ENCODE peak calls at places on chromosomes 1 and 21, in eight cellular contexts. B, Q, S, T, L, P, U and H are unnamed samples.

GRCh38 chr1:172637522-172637921 is 21.4 kb upstream of the FASLG start:
- DNase-seq in B (no peak), Q (no peak), S (no peak), T (no peak), L (no peak), P (no peak), U (no peak), H (no peak)

GRCh38 chr1:41687007-41687406 is 202.5 kb upstream of the EDN2 start:
- DNase-seq in B (no peak), Q (no peak), S (no peak), T (no peak), L (no peak), P (no peak), U (no peak), H (no peak)

GRCh38 chr1:22854688-22855565 is 117.7 kb downstream of the LACTBL1 start:
- DNase-seq in B (no peak), Q (no peak), S (no peak), T (no peak), L (no peak), P (no peak), U (no peak), H (no peak)

GRCh38 chr1:6101826-6102225 is 56.1 kb downstream of the KCNAB2 start:
- DNase-seq in B (no peak), Q (no peak), S (no peak), T (no peak), L (no peak), P (no peak), U (no peak), H (no peak)

GRCh38 chr1:205936846-205937707 is 6.2 kb downstream of the SLC26A9 start:
- DNase-seq in B (no peak), Q (no peak), S (no peak), T (peak), L (no peak), P (no peak), U (no peak), H (no peak)

GRCh38 chr21:41112740-41113692 is 54.9 kb upstream of the BACE2 start:
- DNase-seq in B (peak), Q (no peak), S (peak), T (peak), L (peak), P (peak), U (no peak), H (no peak)

GRCh38 chr1:47424336-47424982 is 8.4 kb downstream of the FOXE3 start:
- DNase-seq in B (peak), Q (no peak), S (peak), T (peak), L (peak), P (peak), U (no peak), H (no peak)

GRCh38 chr1:94324168-94324544 is 86.8 kb upstream of the ARHGAP29 start:
- DNase-seq in B (no peak), Q (no peak), S (no peak), T (no peak), L (no peak), P (no peak), U (no peak), H (no peak)

GRCh38 chr1:160542303-160542945 is 19.4 kb upstream of the SLAMF6 start:
- DNase-seq in B (no peak), Q (no peak), S (no peak), T (peak), L (no peak), P (no peak), U (no peak), H (no peak)

GRCh38 chr1:116254776-116255175 is 118.3 kb upstream of the ATP1A1 start:
- DNase-seq in B (no peak), Q (no peak), S (no peak), T (no peak), L (no peak), P (no peak), U (no peak), H (no peak)

GRCh38 chr1:201614262-201615015 is 75.5 kb downstream of the NAV1 start:
- DNase-seq in B (peak), Q (no peak), S (peak), T (no peak), L (no peak), P (peak), U (no peak), H (no peak)

GRCh38 chr1:93864175-93864574 is 14.8 kb downstream of the DNTTIP2 start:
- DNase-seq in B (no peak), Q (no peak), S (no peak), T (no peak), L (no peak), P (no peak), U (no peak), H (no peak)

GRCh38 chr1:40049745-40050144 is 9.2 kb downstream of the CAP1 start:
- DNase-seq in B (no peak), Q (no peak), S (no peak), T (no peak), L (no peak), P (no peak), U (no peak), H (no peak)

GRCh38 chr1:91124989-91125417 is 103.2 kb upstream of the ZNF644 start:
- DNase-seq in B (no peak), Q (no peak), S (no peak), T (peak), L (no peak), P (peak), U (no peak), H (peak)

GRCh38 chr1:172360960-172361359 is 59.5 kb upstream of the C1orf105 start:
- DNase-seq in B (no peak), Q (no peak), S (no peak), T (no peak), L (no peak), P (no peak), U (no peak), H (no peak)

GRCh38 chr1:12472798-12473551 is 145.0 kb downstream of the DHRS3 start:
- DNase-seq in B (peak), Q (no peak), S (no peak), T (no peak), L (no peak), P (no peak), U (no peak), H (no peak)

GRCh38 chr21:14603202-14603601 is 57.1 kb upstream of the SAMSN1 start:
- DNase-seq in B (no peak), Q (no peak), S (no peak), T (no peak), L (no peak), P (no peak), U (no peak), H (no peak)

GRCh38 chr1:196486346-196486745 is 121.9 kb downstream of the KCNT2 start:
- DNase-seq in B (no peak), Q (no peak), S (no peak), T (no peak), L (no peak), P (no peak), U (no peak), H (no peak)

GRCh38 chr1:2868571-2868970 is 67.1 kb upstream of the TTC34 start:
- DNase-seq in B (no peak), Q (no peak), S (no peak), T (no peak), L (no peak), P (no peak), U (no peak), H (no peak)

GRCh38 chr21:25963186-25963585 is 207.4 kb downstream of the APP start:
- DNase-seq in B (no peak), Q (no peak), S (no peak), T (peak), L (no peak), P (no peak), U (no peak), H (no peak)

GRCh38 chr1:216075339-216075738 is 347.9 kb downstream of the USH2A start:
- DNase-seq in B (no peak), Q (no peak), S (peak), T (no peak), L (no peak), P (no peak), U (no peak), H (no peak)

GRCh38 chr1:25710583-25711347 is 89.2 kb upstream of the SELENON start:
- DNase-seq in B (no peak), Q (no peak), S (no peak), T (no peak), L (no peak), P (no peak), U (no peak), H (no peak)

GRCh38 chr1:60228253-60228594 is 154.7 kb upstream of the C1orf87 start:
- DNase-seq in B (no peak), Q (no peak), S (no peak), T (no peak), L (no peak), P (no peak), U (no peak), H (no peak)

GRCh38 chr21:32994305-32994704 is 31.4 kb upstream of the OLIG2 start:
- DNase-seq in B (no peak), Q (no peak), S (no peak), T (no peak), L (peak), P (no peak), U (no peak), H (no peak)

GRCh38 chr1:226325178-226325577 is 16.2 kb upstream of the LIN9 start:
- DNase-seq in B (no peak), Q (no peak), S (no peak), T (no peak), L (no peak), P (no peak), U (no peak), H (no peak)

GRCh38 chr1:9726406-9726805 is 74.9 kb downstream of the PIK3CD start:
- DNase-seq in B (no peak), Q (no peak), S (no peak), T (no peak), L (no peak), P (no peak), U (no peak), H (no peak)

GRCh38 chr1:201229771-201230635 is 39.4 kb downstream of the IGFN1 start:
- DNase-seq in B (no peak), Q (no peak), S (no peak), T (no peak), L (no peak), P (no peak), U (no peak), H (no peak)

GRCh38 chr1:44347280-44347679 is 7.8 kb downstream of the ERI3 start:
- DNase-seq in B (no peak), Q (no peak), S (no peak), T (no peak), L (no peak), P (no peak), U (no peak), H (no peak)

GRCh38 chr1:2210786-2211185 is 16.2 kb upstream of the FAAP20 start:
- DNase-seq in B (no peak), Q (no peak), S (no peak), T (no peak), L (no peak), P (peak), U (no peak), H (no peak)

GRCh38 chr1:203296456-203297073 is 8.8 kb upstream of the BTG2 start:
- DNase-seq in B (no peak), Q (no peak), S (no peak), T (no peak), L (no peak), P (no peak), U (peak), H (no peak)

GRCh38 chr1:204493145-204493881 is 1.3 kb downstream of the PIK3C2B start:
- DNase-seq in B (peak), Q (peak), S (no peak), T (peak), L (peak), P (peak), U (peak), H (no peak)

GRCh38 chr1:38083541-38083940 is 36.9 kb upstream of the POU3F1 start:
- DNase-seq in B (no peak), Q (no peak), S (no peak), T (no peak), L (no peak), P (peak), U (no peak), H (no peak)

GRCh38 chr1:2374260-2375155 is 16.8 kb downstream of the MORN1 start:
- DNase-seq in B (no peak), Q (no peak), S (no peak), T (no peak), L (no peak), P (no peak), U (no peak), H (no peak)

GRCh38 chr1:15410223-15410883 is 665 bp downstream of the EFHD2 start:
- DNase-seq in B (no peak), Q (no peak), S (no peak), T (no peak), L (peak), P (peak), U (no peak), H (no peak)

GRCh38 chr1:12342261-12343003 is 112.6 kb downstream of the VPS13D start:
- DNase-seq in B (peak), Q (no peak), S (no peak), T (no peak), L (no peak), P (no peak), U (no peak), H (no peak)

GRCh38 chr1:38371505-38371844 is 324.9 kb upstream of the POU3F1 start:
- DNase-seq in B (no peak), Q (no peak), S (no peak), T (no peak), L (no peak), P (no peak), U (no peak), H (no peak)

GRCh38 chr1:43007377-43008105 is 48.9 kb upstream of the SLC2A1 start:
- DNase-seq in B (peak), Q (no peak), S (peak), T (peak), L (no peak), P (peak), U (no peak), H (no peak)

GRCh38 chr1:150486966-150487762 is at the start of gene TARS2:
- DNase-seq in B (peak), Q (peak), S (peak), T (peak), L (peak), P (peak), U (peak), H (peak)
- TF ChIP-seq CTCF in B (no peak), Q (peak), S (no peak), T (peak), L (no peak), P (no peak), U (peak), H (peak)

GRCh38 chr1:35014486-35014885 is 17.3 kb downstream of the ZMYM6 start:
- DNase-seq in B (no peak), Q (no peak), S (no peak), T (no peak), L (no peak), P (no peak), U (no peak), H (no peak)
- H3K27ac ChIP-seq in B (no peak), Q (no peak), S (no peak), T (no peak), L (no peak), P (no peak), U (no peak), H (no peak)

GRCh38 chr1:242189591-242189990 is 190.7 kb upstream of the MAP1LC3C start:
- DNase-seq in B (no peak), Q (no peak), S (no peak), T (no peak), L (peak), P (no peak), U (no peak), H (no peak)
- TF ChIP-seq CTCF in B (no peak), Q (no peak), S (peak), T (no peak), L (no peak), P (peak), U (no peak), H (no peak)

GRCh38 chr1:92754000-92754787 is 30.7 kb downstream of the EVI5 start:
- DNase-seq in B (no peak), Q (no peak), S (no peak), T (no peak), L (no peak), P (no peak), U (no peak), H (no peak)
- H3K27ac ChIP-seq in B (no peak), Q (no peak), S (no peak), T (no peak), L (no peak), P (no peak), U (no peak), H (no peak)

DNA sequence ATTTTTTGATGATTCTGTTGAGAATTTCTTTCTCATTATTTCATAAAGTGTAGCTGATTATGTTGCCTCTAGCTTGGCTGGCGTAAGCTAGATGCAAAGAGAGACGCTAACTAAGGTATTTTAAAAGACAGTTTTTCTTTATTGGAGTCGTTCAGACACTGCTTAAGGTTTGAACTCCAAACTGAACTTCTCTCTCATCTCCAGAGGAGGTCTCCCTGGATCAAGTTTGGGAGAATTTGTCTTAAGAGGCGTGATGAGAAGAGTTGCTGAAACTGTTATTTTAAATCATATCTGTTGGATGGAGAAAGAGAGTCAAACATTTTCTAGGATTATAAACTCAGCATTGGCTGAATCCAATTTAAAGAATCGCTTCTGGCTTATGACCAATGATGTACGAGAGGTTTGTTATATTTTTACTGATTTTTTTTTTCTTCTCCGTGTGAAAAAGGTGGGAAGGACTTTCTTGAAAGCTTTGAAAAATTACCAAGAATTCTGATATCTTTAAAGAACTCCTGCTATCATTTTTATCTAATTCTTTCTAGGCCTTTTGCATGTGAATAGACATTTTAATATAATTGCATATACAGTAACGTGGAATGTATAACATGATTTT is 34.0 kb downstream of the MAP3K7CL start:
- DNase-seq in B (peak), Q (no peak), S (no peak), T (peak), L (peak), P (peak), U (no peak), H (no peak)
- TF ChIP-seq CTCF in B (peak), Q (peak), S (peak), T (peak), L (peak), P (peak), U (peak), H (peak)

DNA sequence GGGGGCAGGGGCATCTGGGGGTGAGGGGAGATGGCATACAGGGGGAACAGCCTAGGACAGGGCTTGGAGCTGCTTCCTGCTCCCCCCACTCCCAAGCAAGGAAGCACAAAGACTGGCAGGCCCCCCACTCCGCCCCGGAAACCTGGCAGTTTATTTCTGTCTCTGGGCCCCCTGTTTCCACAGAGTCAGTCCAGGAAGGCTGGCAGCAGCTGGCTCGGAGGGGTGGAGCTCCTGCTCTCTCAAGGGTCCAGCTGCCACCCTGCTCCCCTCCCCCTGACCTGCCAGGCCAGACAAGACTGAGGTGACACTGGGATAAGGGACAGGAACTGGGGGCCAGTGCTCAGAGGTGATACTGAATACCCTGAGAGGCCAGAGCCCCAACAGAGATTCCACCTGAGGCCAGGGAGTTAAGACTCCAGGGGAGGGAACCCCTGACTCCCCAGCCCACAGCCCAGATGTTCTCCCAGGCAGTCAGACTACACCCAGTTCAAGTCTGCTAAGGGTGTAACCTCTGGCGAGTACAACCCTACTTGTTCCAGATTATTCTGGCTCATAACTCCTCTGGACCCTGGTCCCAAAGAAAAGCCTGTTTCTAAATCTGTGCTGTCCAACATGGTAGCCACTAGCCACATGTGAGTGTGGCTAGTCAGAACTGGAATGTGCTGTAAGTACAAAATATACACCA is 26.3 kb downstream of the AHDC1 start:
- DNase-seq in B (no peak), Q (peak), S (no peak), T (no peak), L (no peak), P (no peak), U (peak), H (no peak)
- H3K27ac ChIP-seq in B (peak), Q (peak), S (no peak), T (peak), L (peak), P (peak), U (peak), H (peak)

GRCh38 chr1:245585252-245585959 is 430.6 kb downstream of the KIF26B start:
- DNase-seq in B (no peak), Q (no peak), S (no peak), T (no peak), L (peak), P (no peak), U (no peak), H (no peak)

GRCh38 chr1:245579881-245580280 is 425.1 kb downstream of the KIF26B start:
- DNase-seq in B (no peak), Q (no peak), S (no peak), T (no peak), L (no peak), P (no peak), U (no peak), H (no peak)

GRCh38 chr1:245583575-245584330 is 429.0 kb downstream of the KIF26B start:
- DNase-seq in B (no peak), Q (no peak), S (no peak), T (no peak), L (peak), P (no peak), U (no peak), H (no peak)

GRCh38 chr1:245580651-245581050 is 425.9 kb downstream of the KIF26B start:
- DNase-seq in B (no peak), Q (no peak), S (no peak), T (no peak), L (no peak), P (no peak), U (no peak), H (no peak)

GRCh38 chr1:245583081-245583480 is 428.3 kb downstream of the KIF26B start:
- DNase-seq in B (no peak), Q (no peak), S (no peak), T (no peak), L (no peak), P (no peak), U (no peak), H (no peak)
- TF ChIP-seq CTCF in B (no peak), Q (no peak), S (no peak), T (no peak), L (no peak), P (no peak), U (no peak), H (no peak)

GRCh38 chr1:156276966-156277381 is 5.7 kb downstream of the SMG5 start:
- DNase-seq in B (no peak), Q (no peak), S (no peak), T (peak), L (no peak), P (no peak), U (no peak), H (peak)

GRCh38 chr1:156281281-156282142 is 1.1 kb downstream of the SMG5 start:
- DNase-seq in B (peak), Q (peak), S (no peak), T (peak), L (peak), P (peak), U (no peak), H (peak)

GRCh38 chr1:156282479-156283222 is at the start of gene SMG5:
- DNase-seq in B (peak), Q (peak), S (peak), T (peak), L (peak), P (peak), U (peak), H (peak)

GRCh38 chr1:156282143-156282478 is 514 bp downstream of the SMG5 start:
- DNase-seq in B (no peak), Q (no peak), S (no peak), T (peak), L (no peak), P (no peak), U (no peak), H (peak)

DNA sequence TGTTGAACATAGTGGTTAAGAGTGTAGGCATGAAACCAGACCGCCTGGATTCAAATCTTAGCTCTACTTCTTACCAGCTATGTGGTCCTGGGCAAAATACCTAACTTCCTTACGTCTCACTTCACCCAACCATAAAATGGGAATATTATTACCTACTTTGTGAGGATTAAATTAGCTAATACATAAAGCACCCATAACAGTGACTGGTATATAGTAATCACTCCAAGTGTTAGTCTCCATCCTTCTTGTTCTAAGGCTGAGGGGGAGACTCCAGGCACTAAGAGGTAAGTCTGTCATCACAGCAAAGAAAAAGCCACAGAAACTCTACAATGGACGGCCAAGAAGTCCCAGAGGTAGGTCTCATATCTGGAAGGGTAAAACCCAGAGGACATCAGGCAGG is 2.8 kb downstream of the SMG5 start:
- DNase-seq in B (no peak), Q (no peak), S (no peak), T (no peak), L (no peak), P (no peak), U (no peak), H (no peak)
- H3K27ac ChIP-seq in B (no peak), Q (peak), S (no peak), T (no peak), L (no peak), P (no peak), U (no peak), H (peak)

GRCh38 chr1:11311816-11312755 is 39.1 kb downstream of the UBIAD1 start:
- DNase-seq in B (no peak), Q (no peak), S (no peak), T (no peak), L (no peak), P (no peak), U (no peak), H (no peak)
- TF ChIP-seq CTCF in B (no peak), Q (no peak), S (no peak), T (no peak), L (no peak), P (no peak), U (no peak), H (no peak)